ENCODE peak calls at places on chromosomes 11 and 22, in eight cellular contexts. J, E, N, W, I, X, O and K are unnamed samples.

GRCh38 chr11:24559315-24559714 is 62.5 kb downstream of the LUZP2 start:
- DNase-seq in J (no peak), E (no peak), N (no peak), W (no peak), I (no peak), X (no peak), O (no peak), K (no peak)

GRCh38 chr11:17915500-17916143 is 97.2 kb downstream of the SERGEF start:
- DNase-seq in J (peak; percentile 8), E (no peak), N (peak; percentile 65), W (no peak), I (no peak), X (no peak), O (no peak), K (no peak)

GRCh38 chr11:34977039-34977906 is 60.9 kb downstream of the PDHX start:
- DNase-seq in J (no peak), E (no peak), N (no peak), W (no peak), I (no peak), X (no peak), O (no peak), K (no peak)

GRCh38 chr22:47375621-47376321 is 613.3 kb downstream of the TBC1D22A start:
- DNase-seq in J (no peak), E (no peak), N (no peak), W (no peak), I (no peak), X (no peak), O (peak; percentile 6), K (no peak)

GRCh38 chr11:72352859-72353551 is 81.3 kb downstream of the CLPB start:
- DNase-seq in J (peak; percentile 86), E (no peak), N (no peak), W (no peak), I (peak; percentile 47), X (no peak), O (no peak), K (no peak)

GRCh38 chr11:130815921-130816320 is 100.4 kb downstream of the SNX19 start:
- DNase-seq in J (no peak), E (no peak), N (no peak), W (no peak), I (no peak), X (no peak), O (no peak), K (no peak)

GRCh38 chr11:70572974-70573260 is 174.6 kb downstream of the CTTN start:
- DNase-seq in J (no peak), E (no peak), N (no peak), W (no peak), I (no peak), X (no peak), O (no peak), K (no peak)

GRCh38 chr11:26928636-26929035 is 65.3 kb upstream of the FIBIN start:
- DNase-seq in J (no peak), E (no peak), N (no peak), W (no peak), I (no peak), X (no peak), O (no peak), K (no peak)

GRCh38 chr11:29227816-29228215 is 789.0 kb downstream of the KCNA4 start:
- DNase-seq in J (no peak), E (no peak), N (no peak), W (no peak), I (no peak), X (no peak), O (no peak), K (no peak)

GRCh38 chr11:108970221-108970991 is 305.5 kb downstream of the DDX10 start:
- DNase-seq in J (no peak), E (no peak), N (no peak), W (no peak), I (no peak), X (no peak), O (no peak), K (no peak)

GRCh38 chr11:112922606-112923005 is 38.6 kb upstream of the NCAM1 start:
- DNase-seq in J (peak; percentile 46), E (no peak), N (peak; percentile 31), W (no peak), I (no peak), X (no peak), O (no peak), K (no peak)

GRCh38 chr11:116099541-116099940 is 595.3 kb upstream of the CADM1 start:
- DNase-seq in J (no peak), E (no peak), N (no peak), W (no peak), I (no peak), X (no peak), O (no peak), K (no peak)

GRCh38 chr11:18730020-18730419 is 4.0 kb upstream of the IGSF22 start:
- DNase-seq in J (no peak), E (no peak), N (no peak), W (no peak), I (no peak), X (no peak), O (no peak), K (no peak)

GRCh38 chr11:47398011-47398410 is 10.4 kb upstream of the SLC39A13 start:
- DNase-seq in J (no peak), E (no peak), N (no peak), W (no peak), I (no peak), X (no peak), O (no peak), K (no peak)

GRCh38 chr11:63761870-63762661 is 6.5 kb downstream of the ZFTA start:
- DNase-seq in J (no peak), E (no peak), N (no peak), W (no peak), I (peak; percentile 87), X (no peak), O (peak; percentile 22), K (no peak)

GRCh38 chr11:115363426-115363825 is 140.8 kb downstream of the CADM1 start:
- DNase-seq in J (no peak), E (no peak), N (no peak), W (no peak), I (no peak), X (no peak), O (no peak), K (no peak)

GRCh38 chr11:60345489-60345888 is 18.4 kb downstream of the MS4A6E start:
- DNase-seq in J (peak; percentile 33), E (no peak), N (peak; percentile 8), W (no peak), I (no peak), X (peak; percentile 21), O (peak; percentile 32), K (no peak)